ENCODE peak calls at places on chromosomes 7 and 10, in five cellular contexts. S is stomach; M is NCI-H2029; Y is activated naive CD4-positive, alpha-beta T cell treated with Interleukin-2 at 50 U/mL for 16 hours; Z is pancreas. K is an unnamed sample.

GRCh38 chr7:55877308-55877707 is 9.9 kb upstream of the ZNF713 start:
- DNase-seq in M (no peak), Y (no peak), S (no peak), Z (no peak), K (no peak)

GRCh38 chr7:1053002-1053411 is 8.7 kb downstream of the GPR146 start:
- DNase-seq in Y (no peak), Z (no peak), M (no peak), S (no peak), K (no peak)

GRCh38 chr10:107450056-107450455 is 285.6 kb upstream of the SORCS1 start:
- DNase-seq in Z (no peak), M (no peak), Y (no peak), S (no peak), K (no peak)

GRCh38 chr7:36011588-36011965 is 141.5 kb upstream of the EEPD1 start:
- DNase-seq in Y (no peak), S (no peak), M (no peak), Z (no peak), K (no peak)

GRCh38 chr10:102555781-102556328 is 52.1 kb downstream of the SUFU start:
- DNase-seq in Z (no peak), Y (no peak), M (no peak), S (no peak), K (no peak)

GRCh38 chr10:114470956-114471905 is 66.9 kb upstream of the AFAP1L2 start:
- DNase-seq in Y (peak), Z (peak), M (peak), S (peak), K (peak)

GRCh38 chr10:48627984-48628609 is 23.2 kb upstream of the ARHGAP22 start:
- DNase-seq in S (no peak), M (no peak), Y (no peak), Z (no peak), K (no peak)

GRCh38 chr10:17474595-17474994 is 20.2 kb upstream of the ST8SIA6 start:
- DNase-seq in S (no peak), M (no peak), Z (no peak), Y (no peak), K (no peak)

GRCh38 chr7:28272461-28272877 is 91.9 kb upstream of the JAZF1 start:
- DNase-seq in Z (no peak), Y (peak), M (no peak), S (peak), K (no peak)

GRCh38 chr10:71924771-71925170 is 39.4 kb upstream of the CHST3 start:
- DNase-seq in S (no peak), M (no peak), Z (no peak), Y (no peak), K (no peak)

GRCh38 chr7:27491534-27491933 is 171.1 kb downstream of the HIBADH start:
- DNase-seq in Y (no peak), S (no peak), M (peak), Z (no peak), K (no peak)

GRCh38 chr7:2480071-2480410 is 3.8 kb upstream of the GRIFIN start:
- DNase-seq in Y (no peak), S (no peak), M (no peak), Z (no peak), K (no peak)

GRCh38 chr10:130403153-130403890 is 267.1 kb downstream of the GLRX3 start:
- DNase-seq in M (peak), Y (no peak), S (no peak), Z (peak), K (no peak)

GRCh38 chr7:142485617-142486226 is 227.9 kb upstream of the PRSS58 start:
- DNase-seq in S (no peak), M (no peak), Z (no peak), Y (no peak), K (no peak)

GRCh38 chr7:2307690-2308107 is 6.5 kb downstream of the SNX8 start:
- DNase-seq in Z (no peak), S (no peak), M (no peak), Y (no peak), K (no peak)

GRCh38 chr7:816751-817671 is 15.3 kb upstream of the SUN1 start:
- DNase-seq in M (peak), Z (no peak), Y (peak), S (no peak), K (no peak)

GRCh38 chr10:42836771-42837468 is 54.3 kb downstream of the BMS1 start:
- DNase-seq in M (no peak), Y (no peak), S (no peak), Z (no peak), K (no peak)

GRCh38 chr7:101232141-101232821 is 5.3 kb downstream of the CLDN15 start:
- DNase-seq in S (peak), Y (no peak), M (peak), Z (peak), K (peak)

GRCh38 chr10:63887026-63887589 is 365.9 kb downstream of the REEP3 start:
- DNase-seq in Z (no peak), S (no peak), Y (no peak), M (no peak), K (no peak)

GRCh38 chr7:96327429-96327828 is 5.5 kb upstream of the SLC25A13 start:
- DNase-seq in M (peak), S (peak), Y (no peak), Z (peak), K (peak)